ENCODE peak calls at places on chromosome 15, in seven cellular contexts. W, P, L, Y, Z, R and O are unnamed samples.

GRCh38 chr15:66071621-66072295 is 181.8 kb downstream of the MEGF11 start:
- DNase-seq in L (no peak), R (no peak), W (no peak), Y (no peak), P (no peak), Z (no peak), O (no peak)

GRCh38 chr15:38598749-38599148 is 34.1 kb upstream of the RASGRP1 start:
- DNase-seq in Z (no peak), P (no peak), R (no peak), Y (no peak), W (no peak), L (no peak), O (no peak)

GRCh38 chr15:56001476-56002078 is 8.2 kb upstream of the NEDD4 start:
- DNase-seq in W (peak; percentile 85), Y (no peak), Z (no peak), R (no peak), L (no peak), P (no peak), O (no peak)

GRCh38 chr15:47711654-47712053 is 5.7 kb upstream of the SEMA6D start:
- DNase-seq in L (peak; percentile 48), P (no peak), W (peak; percentile 5), Y (no peak), R (no peak), Z (no peak), O (no peak)

GRCh38 chr15:70112018-70112395 is 14.3 kb upstream of the TLE3 start:
- DNase-seq in Y (peak; percentile 29), R (no peak), Z (no peak), W (no peak), P (no peak), L (no peak), O (no peak)

GRCh38 chr15:67033521-67033920 is 31.9 kb upstream of the SMAD3 start:
- DNase-seq in R (peak; percentile 76), P (no peak), L (no peak), Y (peak; percentile 34), Z (no peak), W (no peak), O (no peak)

GRCh38 chr15:67024998-67025368 is 40.4 kb upstream of the SMAD3 start:
- DNase-seq in L (no peak), Y (no peak), P (no peak), W (no peak), Z (no peak), R (no peak), O (no peak)

GRCh38 chr15:73051402-73051810 is 857 bp upstream of the NEO1 start:
- DNase-seq in W (peak; percentile 10), R (peak; percentile 77), L (no peak), P (peak; percentile 51), Y (peak; percentile 66), Z (no peak), O (no peak)

GRCh38 chr15:48017747-48018146 is 103.0 kb upstream of the SLC24A5 start:
- DNase-seq in R (no peak), Z (no peak), P (no peak), W (peak; percentile 33), Y (no peak), L (no peak), O (no peak)

GRCh38 chr15:90286678-90287077 is 21.2 kb downstream of the NGRN start:
- DNase-seq in Y (no peak), R (no peak), L (peak; percentile 55), W (no peak), P (no peak), Z (no peak), O (no peak)

GRCh38 chr15:25715536-25716413 is 147.4 kb downstream of the ATP10A start:
- DNase-seq in Z (no peak), P (no peak), R (no peak), W (no peak), Y (no peak), L (no peak), O (no peak)

GRCh38 chr15:35431281-35431680 is 114.7 kb downstream of the DPH6 start:
- DNase-seq in Z (no peak), W (no peak), P (no peak), Y (no peak), R (no peak), L (no peak), O (no peak)

GRCh38 chr15:38378162-38378560 is 75.8 kb upstream of the FAM98B start:
- DNase-seq in P (peak; percentile 31), Y (peak; percentile 10), R (peak; percentile 80), W (no peak), L (no peak), Z (no peak), O (no peak)

GRCh38 chr15:71228403-71228802 is 113.1 kb downstream of the THSD4 start:
- DNase-seq in Y (no peak), P (no peak), Z (no peak), L (no peak), R (no peak), W (no peak), O (no peak)

GRCh38 chr15:20341901-20342605 is 199.5 kb downstream of the GOLGA6L6 start:
- DNase-seq in L (peak; percentile 6), W (peak; percentile 42), P (peak; percentile 65), Z (no peak), Y (peak; percentile 27), R (peak; percentile 98), O (no peak)

GRCh38 chr15:69904296-69904560 is 193.5 kb downstream of the TLE3 start:
- DNase-seq in W (no peak), P (no peak), R (no peak), L (no peak), Y (no peak), Z (no peak), O (no peak)

GRCh38 chr15:45847645-45848044 is 212.8 kb downstream of the SQOR start:
- DNase-seq in W (no peak), R (no peak), P (no peak), Y (no peak), L (no peak), Z (no peak), O (no peak)

GRCh38 chr15:65638681-65639089 is 16.9 kb downstream of the SLC24A1 start:
- DNase-seq in W (peak; percentile 71), Y (no peak), R (no peak), Z (peak; percentile 31), L (peak; percentile 67), P (peak; percentile 42), O (no peak)

GRCh38 chr15:56683925-56684324 is 49.4 kb downstream of the ZNF280D start:
- DNase-seq in P (no peak), R (no peak), Y (no peak), W (no peak), L (no peak), Z (no peak), O (no peak)

GRCh38 chr15:74235962-74236361 is at the start of gene CCDC33:
- DNase-seq in R (no peak), W (no peak), L (no peak), P (no peak), Z (no peak), Y (peak; percentile 96), O (peak; percentile 34)

GRCh38 chr15:29337156-29337959 is 67.7 kb upstream of the NSMCE3 start:
- DNase-seq in P (no peak), R (no peak), W (no peak), Y (peak; percentile 59), Z (no peak), L (no peak), O (no peak)

GRCh38 chr15:64072812-64073211 is 20.8 kb downstream of the CIAO2A start:
- DNase-seq in P (no peak), L (no peak), R (no peak), Z (no peak), Y (no peak), W (no peak), O (no peak)

GRCh38 chr15:64070106-64070505 is 23.5 kb downstream of the CIAO2A start:
- DNase-seq in P (no peak), W (no peak), Z (no peak), R (no peak), Y (no peak), L (no peak), O (no peak)

GRCh38 chr15:64070965-64071851 is 22.4 kb downstream of the CIAO2A start:
- DNase-seq in P (peak; percentile 61), Y (peak; percentile 42), Z (peak; percentile 53), R (no peak), W (peak; percentile 58), L (no peak), O (no peak)

GRCh38 chr15:64068133-64068532 is 21.8 kb upstream of the DAPK2 start:
- DNase-seq in Y (no peak), R (no peak), W (no peak), L (no peak), Z (no peak), P (no peak), O (no peak)

GRCh38 chr15:64071931-64072765 is 21.5 kb downstream of the CIAO2A start:
- DNase-seq in L (no peak), P (no peak), R (no peak), Z (no peak), W (no peak), Y (no peak), O (no peak)
- H3K4me3 ChIP-seq in L (no peak overlapping the region), P (no peak overlapping the region), R (no peak overlapping the region), Z (no peak overlapping the region), W (no peak overlapping the region), Y (no peak overlapping the region), O (no peak overlapping the region)

GRCh38 chr15:41568350-41569017 is 9.5 kb downstream of the TYRO3 start:
- DNase-seq in R (no peak), Z (no peak), W (no peak), L (no peak), P (peak; percentile 82), Y (no peak), O (no peak)
- H3K36me3 ChIP-seq in R (no peaks in the 10 kb centered on the region), Z (peaks cover 4% of the 10 kb centered on the region), W (no peaks in the 10 kb centered on the region), L (no peaks in the 10 kb centered on the region), P (no peaks in the 10 kb centered on the region), Y (no peaks in the 10 kb centered on the region), O (no peaks in the 10 kb centered on the region)

GRCh38 chr15:101427606-101428487 is 61.7 kb downstream of the PCSK6 start:
- DNase-seq in W (no peak), Y (no peak), P (no peak), R (no peak), Z (no peak), L (no peak), O (no peak)

GRCh38 chr15:101425787-101426365 is 63.6 kb downstream of the PCSK6 start:
- DNase-seq in Z (no peak), W (no peak), P (no peak), L (no peak), R (no peak), Y (no peak), O (no peak)

GRCh38 chr15:101428758-101429157 is 60.7 kb downstream of the PCSK6 start:
- DNase-seq in W (no peak), Z (no peak), R (no peak), L (no peak), P (no peak), Y (no peak), O (no peak)

GRCh38 chr15:101426761-101427333 is 62.7 kb downstream of the PCSK6 start:
- DNase-seq in L (no peak), P (no peak), Y (no peak), R (no peak), W (no peak), Z (no peak), O (no peak)

DNA sequence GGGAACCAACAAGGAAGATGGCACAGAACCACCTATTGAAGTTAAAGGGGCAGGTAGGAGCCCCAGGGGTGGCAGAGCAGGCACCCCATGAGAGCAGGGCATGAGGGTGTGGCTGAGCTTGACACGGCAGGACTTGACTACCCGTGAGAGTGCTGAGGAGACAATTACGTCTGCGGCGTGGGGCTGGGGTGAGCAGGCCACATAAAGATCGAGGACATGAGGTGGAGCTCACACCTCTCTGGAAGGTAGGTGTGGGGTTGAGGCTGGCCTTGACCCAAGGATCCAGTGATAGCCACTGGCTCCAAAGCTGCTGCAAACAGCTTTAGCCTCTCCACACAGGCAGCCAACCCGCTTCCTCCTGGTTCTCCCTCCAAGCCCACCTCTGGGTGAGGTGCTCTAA is 64.5 kb downstream of the PCSK6 start:
- DNase-seq in P (no peak), W (no peak), Y (no peak), L (no peak), R (no peak), Z (no peak), O (no peak)
- H3K27me3 ChIP-seq in P (no peaks in the 10 kb centered on the region), W (no peaks in the 10 kb centered on the region), Y (no peaks in the 10 kb centered on the region), L (peaks cover 4% of the 10 kb centered on the region), R (no peaks in the 10 kb centered on the region), Z (no peaks in the 10 kb centered on the region), O (no peaks in the 10 kb centered on the region)

GRCh38 chr15:68405426-68406250 is 26.3 kb downstream of the ITGA11 start:
- DNase-seq in L (no peak), Z (no peak), R (no peak), P (peak; percentile 8), W (no peak), Y (no peak), O (no peak)
- H3K4me3 ChIP-seq in L (no peak overlapping the region), Z (no peak overlapping the region), R (no peak overlapping the region), P (no peak overlapping the region), W (no peak overlapping the region), Y (no peak overlapping the region), O (no peak overlapping the region)